ENCODE peak calls at places on chromosomes 12 and 14, in five cellular contexts. I is anterior cingulate cortex; C is amygdala; Y is activated CD8-positive, alpha-beta T cell treated with anti-CD3 and anti-CD28 coated beads for 36 hours; U is activated CD4-positive, alpha-beta T cell treated with anti-CD3 and anti-CD28 coated beads for 48 hours. S is an unnamed sample.
A peak's percentile ranks its signal among the peaks of the same experiment; 100 is the strongest.

GRCh38 chr14:32561520-32561919 is 232.4 kb downstream of the AKAP6 start:
- DNase-seq in I (no peak), C (no peak), Y (no peak), U (no peak), S (no peak)

GRCh38 chr14:74402264-74403251 is 23.5 kb downstream of the SYNDIG1L start:
- DNase-seq in I (no peak), C (no peak), Y (no peak), U (no peak), S (peak; percentile 28)

GRCh38 chr12:20410746-20411145 is 42.4 kb downstream of the PDE3A start:
- DNase-seq in I (no peak), C (no peak), Y (no peak), U (no peak), S (no peak)

GRCh38 chr14:102434647-102435175 is 72.0 kb downstream of the TECPR2 start:
- DNase-seq in I (no peak), C (no peak), Y (no peak), U (no peak), S (no peak)

GRCh38 chr12:99259040-99259934 is 388.3 kb upstream of the GARIN6 start:
- DNase-seq in I (peak; percentile 7), C (peak; percentile 2), Y (no peak), U (no peak), S (no peak)

GRCh38 chr12:6771091-6771495 is 1.2 kb upstream of the LAG3 start:
- DNase-seq in I (no peak), C (no peak), Y (no peak), U (no peak), S (no peak)

GRCh38 chr14:90177537-90178189 is 78.7 kb upstream of the PSMC1 start:
- DNase-seq in I (no peak), C (no peak), Y (no peak), U (no peak), S (no peak)

GRCh38 chr14:32201816-32202467 is at the start of gene RNU6-7:
- DNase-seq in I (no peak), C (peak; percentile 35), Y (peak; percentile 53), U (peak; percentile 36), S (peak; percentile 34)

GRCh38 chr14:60662987-60663386 is 13.7 kb upstream of the SIX1 start:
- DNase-seq in I (no peak), C (no peak), Y (no peak), U (no peak), S (no peak)

GRCh38 chr12:57096099-57096572 is 7.2 kb downstream of the NAB2 start:
- DNase-seq in I (no peak), C (no peak), Y (no peak), U (no peak), S (peak; percentile 68)

GRCh38 chr12:106030210-106031175 is 108.3 kb downstream of the NUAK1 start:
- DNase-seq in I (no peak), C (no peak), Y (peak; percentile 26), U (no peak), S (no peak)

GRCh38 chr14:65846469-65846868 is 433.9 kb downstream of the FUT8 start:
- DNase-seq in I (no peak), C (no peak), Y (no peak), U (no peak), S (no peak)

GRCh38 chr12:15532364-15532977 is 210.2 kb downstream of the PTPRO start:
- DNase-seq in I (no peak), C (no peak), Y (peak; percentile 61), U (peak; percentile 56), S (no peak)

GRCh38 chr14:93994919-93995682 is 2.0 kb upstream of the CCDC197 start:
- DNase-seq in I (no peak), C (peak; percentile 76), Y (peak; percentile 84), U (peak; percentile 85), S (peak; percentile 41)

GRCh38 chr12:43462741-43463140 is 89.3 kb downstream of the ADAMTS20 start:
- DNase-seq in I (no peak), C (no peak), Y (no peak), U (no peak), S (no peak)

GRCh38 chr12:129571901-129572494 is 331.8 kb downstream of the TMEM132D start:
- DNase-seq in I (no peak), C (no peak), Y (no peak), U (no peak), S (no peak)

GRCh38 chr12:75684678-75685620 is 173.5 kb upstream of the KRR1 start:
- DNase-seq in I (no peak), C (no peak), Y (no peak), U (no peak), S (no peak)

GRCh38 chr14:32709072-32709471 is 229.6 kb upstream of the NPAS3 start:
- DNase-seq in I (peak; percentile 15), C (peak; percentile 19), Y (no peak), U (no peak), S (peak; percentile 62)

GRCh38 chr12:3725267-3726115 is 27.4 kb downstream of the CRACR2A start:
- DNase-seq in I (no peak), C (no peak), Y (no peak), U (no peak), S (no peak)

GRCh38 chr14:99628832-99629618 is 15.9 kb upstream of the HHIPL1 start:
- DNase-seq in I (peak; percentile 44), C (peak; percentile 77), Y (peak; percentile 76), U (peak; percentile 78), S (peak; percentile 80)

GRCh38 chr12:52975204-52975603 is 26.3 kb downstream of the KRT18 start:
- DNase-seq in I (no peak), C (no peak), Y (no peak), U (no peak), S (no peak)

GRCh38 chr14:22471545-22472121 is 117.4 kb downstream of the DAD1 start:
- DNase-seq in I (peak; percentile 18), C (peak; percentile 29), Y (no peak), U (no peak), S (peak; percentile 63)

GRCh38 chr14:93317836-93318807 is 14.7 kb downstream of the BTBD7 start:
- DNase-seq in I (no peak), C (no peak), Y (no peak), U (no peak), S (no peak)

GRCh38 chr14:34461334-34462131 is 507 bp downstream of the SPTSSA start:
- DNase-seq in I (peak; percentile 15), C (peak; percentile 63), Y (peak; percentile 33), U (peak; percentile 40), S (peak; percentile 32)

GRCh38 chr12:79444089-79444488 is 246.7 kb downstream of the PAWR start:
- DNase-seq in I (no peak), C (no peak), Y (no peak), U (no peak), S (no peak)

GRCh38 chr12:101570022-101570421 is 24.7 kb upstream of the MYBPC1 start:
- DNase-seq in I (no peak), C (no peak), Y (no peak), U (no peak), S (no peak)

GRCh38 chr14:21298358-21298757 is 18.5 kb downstream of the RPGRIP1 start:
- DNase-seq in I (no peak), C (no peak), Y (no peak), U (no peak), S (no peak)

GRCh38 chr12:120540445-120540844 is 6.3 kb downstream of the RNF10 start:
- DNase-seq in I (no peak), C (no peak), Y (no peak), U (no peak), S (no peak)

GRCh38 chr14:54617467-54617866 is 50.5 kb downstream of the SAMD4A start:
- DNase-seq in I (no peak), C (no peak), Y (no peak), U (no peak), S (no peak)

GRCh38 chr12:19882418-19882817 is 443.1 kb downstream of the AEBP2 start:
- DNase-seq in I (no peak), C (no peak), Y (no peak), U (no peak), S (no peak)

GRCh38 chr12:26149963-26150362 is 25.1 kb upstream of the BHLHE41 start:
- DNase-seq in I (no peak), C (no peak), Y (no peak), U (no peak), S (no peak)

GRCh38 chr12:84910549-84911241 is 1.9 kb downstream of the SLC6A15 start:
- DNase-seq in I (no peak), C (no peak), Y (no peak), U (no peak), S (peak; percentile 16)

GRCh38 chr14:104858811-104859426 is 6.1 kb upstream of the CEP170B start:
- DNase-seq in I (no peak), C (no peak), Y (no peak), U (no peak), S (no peak)

GRCh38 chr12:6341439-6342139 is at the start of gene TNFRSF1A:
- DNase-seq in I (peak; percentile 18), C (no peak), Y (peak; percentile 62), U (peak; percentile 62), S (no peak)

GRCh38 chr12:98752726-98753125 is 107.6 kb downstream of the APAF1 start:
- DNase-seq in I (no peak), C (no peak), Y (no peak), U (no peak), S (no peak)

GRCh38 chr12:85865905-85866304 is 8.2 kb upstream of the NTS start:
- DNase-seq in I (no peak), C (no peak), Y (no peak), U (no peak), S (no peak)

S was measured in head of caudate nucleus.